ENCODE peak calls at places on chromosomes 11 and 22, in nine cellular contexts. D, E, A, F, X, H, W, Y and V are unnamed samples.

GRCh38 chr11:12496181-12497025 is 119.0 kb downstream of the PARVA start:
- DNase-seq in D (no peak), E (no peak), A (no peak), F (no peak), X (peak; percentile 40), H (no peak), W (no peak), Y (no peak), V (no peak)

GRCh38 chr11:67332081-67332691 is 21.2 kb downstream of the POLD4 start:
- DNase-seq in D (no peak), E (no peak), A (no peak), F (no peak), X (peak; percentile 22), H (no peak), W (no peak), Y (no peak), V (no peak)

GRCh38 chr11:124656759-124657627 is 16.5 kb downstream of the SIAE start:
- DNase-seq in D (no peak), E (no peak), A (no peak), F (no peak), X (peak; percentile 66), H (no peak), W (no peak), Y (peak; percentile 57), V (no peak)

GRCh38 chr11:3022300-3022967 is 30.3 kb upstream of the NAP1L4 start:
- DNase-seq in D (no peak), E (no peak), A (no peak), F (no peak), X (peak; percentile 73), H (no peak), W (no peak), Y (no peak), V (peak; percentile 20)

GRCh38 chr11:65471410-65471762 is 27.5 kb upstream of the MALAT1 start:
- DNase-seq in D (no peak), E (no peak), A (peak; percentile 84), F (peak; percentile 89), X (peak; percentile 79), H (peak; percentile 75), W (peak; percentile 84), Y (no peak), V (no peak)

GRCh38 chr11:130109441-130109840 is 39.7 kb downstream of the APLP2 start:
- DNase-seq in D (no peak), E (no peak), A (no peak), F (no peak), X (no peak), H (no peak), W (no peak), Y (no peak), V (no peak)

GRCh38 chr11:46987183-46987582 is 50.6 kb downstream of the CSTPP1 start:
- DNase-seq in D (no peak), E (no peak), A (no peak), F (no peak), X (no peak), H (no peak), W (no peak), Y (no peak), V (no peak)

GRCh38 chr11:93432247-93432646 is 101.7 kb downstream of the DEUP1 start:
- DNase-seq in D (no peak), E (no peak), A (no peak), F (no peak), X (no peak), H (no peak), W (no peak), Y (no peak), V (no peak)

GRCh38 chr11:30610628-30611027 is 24.5 kb upstream of the MPPED2 start:
- DNase-seq in D (no peak), E (no peak), A (no peak), F (no peak), X (no peak), H (no peak), W (no peak), Y (no peak), V (no peak)

DNA sequence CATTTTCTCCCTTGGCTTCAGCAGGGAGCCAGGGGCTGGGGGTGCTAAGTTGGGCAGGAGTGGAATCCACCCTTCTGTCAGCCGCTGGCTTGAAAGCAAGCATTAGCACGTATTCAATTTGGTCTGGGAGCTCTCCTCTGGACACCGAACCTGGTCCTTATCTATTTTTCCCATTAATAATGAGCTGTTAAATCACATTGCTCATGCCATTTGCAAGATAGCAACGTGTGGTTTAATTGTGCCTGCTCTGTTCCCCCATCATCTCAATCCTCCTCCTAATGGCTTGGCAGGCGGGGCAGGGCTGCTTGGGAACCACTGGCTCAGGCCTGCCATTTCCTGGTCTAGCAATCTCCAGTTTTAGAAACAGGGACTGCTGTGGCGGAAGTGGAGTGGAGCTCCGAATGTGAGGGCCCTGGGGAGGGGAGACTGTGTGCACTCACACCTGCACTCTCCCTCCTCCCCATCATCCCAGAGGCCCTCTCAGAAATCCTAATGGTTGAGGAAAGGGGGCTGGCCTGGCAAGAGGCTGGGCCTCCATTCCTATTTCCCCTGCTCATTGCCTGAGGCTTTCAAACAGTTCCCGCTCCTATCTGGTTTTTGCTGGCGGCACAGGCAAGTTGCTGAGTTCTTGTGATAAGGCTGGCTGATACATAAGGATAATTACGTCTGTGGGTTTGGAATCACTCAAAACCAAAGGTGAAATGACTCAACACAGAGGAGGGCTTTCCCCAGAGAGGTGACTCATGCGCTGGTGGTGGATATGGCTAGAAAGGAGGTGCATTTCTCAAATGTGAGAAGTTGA is 201.2 kb upstream of the E2F8 start:
- DNase-seq in D (no peak), E (no peak), A (peak; percentile 88), F (no peak), X (peak; percentile 98), H (peak; percentile 89), W (peak; percentile 70), Y (no peak), V (peak; percentile 87)
- H3K27ac ChIP-seq in D (no peak overlapping the region), E (no peak overlapping the region), A (peak overlapping the region; percentile 66), F (no peak overlapping the region), X (peak overlapping the region; percentile 25), H (peak overlapping the region; percentile 85), W (no peak overlapping the region), Y (no peak overlapping the region), V (peak overlapping the region; percentile 78)

DNA sequence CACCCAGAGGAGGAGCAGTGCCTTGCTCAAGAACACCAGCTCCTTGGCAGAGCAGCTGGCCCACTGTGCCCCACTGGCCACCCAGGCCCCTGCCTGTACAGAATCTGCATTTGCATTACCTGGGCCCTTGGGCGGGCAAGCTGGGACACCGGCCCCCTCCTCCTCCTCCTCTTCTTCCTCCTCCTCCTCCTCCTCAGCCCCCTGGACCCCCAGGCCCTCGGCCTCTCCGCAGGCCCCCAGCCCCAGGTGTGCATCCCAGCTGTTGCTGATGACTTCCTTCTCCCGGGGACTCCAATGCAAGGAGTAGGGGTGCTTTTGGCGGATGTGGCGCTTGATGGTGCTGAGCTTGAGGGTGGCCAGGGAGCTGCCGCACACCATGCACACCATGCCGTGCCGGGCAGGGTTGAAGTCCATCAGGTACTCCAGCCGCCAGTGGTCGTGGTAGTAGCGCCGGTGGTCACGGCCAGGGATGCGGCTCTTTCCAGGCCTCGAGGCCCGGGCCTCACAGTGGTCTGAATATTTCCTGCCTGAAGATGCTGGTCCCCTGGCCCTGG is 2.8 kb downstream of the ZFTA start:
- DNase-seq in D (no peak), E (no peak), A (no peak), F (no peak), X (no peak), H (peak; percentile 27), W (no peak), Y (no peak), V (no peak)
- H3K4me3 ChIP-seq in D (no peak overlapping the region), E (no peak overlapping the region), A (no peak overlapping the region), F (no peak overlapping the region), X (no peak overlapping the region), H (no peak overlapping the region), W (no peak overlapping the region), Y (no peak overlapping the region), V (no peak overlapping the region)

GRCh38 chr22:35445933-35446332 is 46.0 kb downstream of the MCM5 start:
- DNase-seq in D (no peak), E (no peak), A (no peak), F (no peak), X (no peak), H (no peak), W (no peak), Y (no peak), V (no peak)
- H3K27ac ChIP-seq in D (no peak overlapping the region), E (no peak overlapping the region), A (peak overlapping the region; percentile 76), F (no peak overlapping the region), X (peak overlapping the region; percentile 66), H (peak overlapping the region; percentile 55), W (no peak overlapping the region), Y (no peak overlapping the region), V (peak overlapping the region; percentile 85)

GRCh38 chr11:73271936-73272679 is at the start of gene P2RY6:
- DNase-seq in D (no peak), E (no peak), A (peak; percentile 97), F (no peak), X (peak; percentile 60), H (peak; percentile 58), W (peak; percentile 42), Y (no peak), V (no peak)
- H3K4me3 ChIP-seq in D (no peak within 1 kb of the TSS), E (no peak within 1 kb of the TSS), A (peak within 1 kb of the TSS; percentile 47), F (peak within 1 kb of the TSS; percentile 34), X (no peak within 1 kb of the TSS), H (no peak within 1 kb of the TSS), W (no peak within 1 kb of the TSS), Y (peak within 1 kb of the TSS; percentile 29), V (no peak within 1 kb of the TSS)

DNA sequence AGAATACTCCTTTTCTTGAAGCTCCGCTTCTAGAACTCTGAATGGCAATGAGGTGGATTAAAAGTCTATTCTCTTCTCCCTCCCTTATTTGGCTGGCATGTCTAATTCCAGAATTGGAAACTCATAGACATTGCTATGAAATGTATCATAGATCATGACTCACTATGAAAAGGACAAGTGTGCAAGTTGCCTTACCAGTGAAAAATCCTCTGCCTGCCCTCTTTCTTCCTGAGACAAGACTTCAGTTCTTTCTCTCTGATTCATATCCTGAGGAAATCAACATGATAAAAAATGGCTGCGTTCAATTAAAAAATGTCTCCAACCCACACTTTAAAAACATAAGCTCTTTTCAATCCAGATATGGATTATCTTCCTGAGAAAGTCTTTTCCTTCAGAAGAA is 73.2 kb upstream of the BLID start:
- DNase-seq in D (no peak), E (no peak), A (peak; percentile 41), F (no peak), X (peak; percentile 98), H (peak; percentile 26), W (no peak), Y (no peak), V (peak; percentile 85)
- H3K27ac ChIP-seq in D (no peak overlapping the region), E (no peak overlapping the region), A (peak overlapping the region; percentile 90), F (no peak overlapping the region), X (peak overlapping the region; percentile 82), H (no peak overlapping the region), W (peak overlapping the region; percentile 71), Y (peak overlapping the region; percentile 65), V (peak overlapping the region; percentile 63)

GRCh38 chr22:22404598-22405284 is 103.8 kb downstream of the ZNF280B start:
- DNase-seq in D (no peak), E (no peak), A (no peak), F (peak; percentile 90), X (no peak), H (no peak), W (no peak), Y (no peak), V (no peak)
- H3K4me3 ChIP-seq in D (no peak overlapping the region), E (no peak overlapping the region), A (no peak overlapping the region), F (no peak overlapping the region), X (no peak overlapping the region), H (no peak overlapping the region), W (no peak overlapping the region), Y (no peak overlapping the region), V (no peak overlapping the region)

GRCh38 chr11:23280088-23280487 is 419.8 kb upstream of the CCDC179 start:
- DNase-seq in D (no peak), E (no peak), A (no peak), F (no peak), X (peak; percentile 76), H (no peak), W (no peak), Y (no peak), V (no peak)

GRCh38 chr11:23278121-23278520 is 417.8 kb upstream of the CCDC179 start:
- DNase-seq in D (no peak), E (no peak), A (no peak), F (no peak), X (peak; percentile 81), H (no peak), W (no peak), Y (no peak), V (peak; percentile 11)
- H3K27ac ChIP-seq in D (no peak overlapping the region), E (no peak overlapping the region), A (no peak overlapping the region), F (no peak overlapping the region), X (no peak overlapping the region), H (no peak overlapping the region), W (no peak overlapping the region), Y (no peak overlapping the region), V (no peak overlapping the region)